ENCODE peak calls at places on chromosome 12, in nine cellular contexts. P is nucleus accumbens; O is posterior cingulate gyrus; T is stimulated activated CD4-positive, alpha-beta T cell treated with anti-CD3 and anti-CD28 coated beads, Interleukin-4, amount 100 ng/mL, for 4 hours; B is HFF-Myc; G is B cell; Y is Right ventricle myocardium superior; X is GOT3; F is NCI-H446. R is an unnamed sample.

GRCh38 chr12:80268924-80269749 is 169.8 kb downstream of the OTOGL start:
- DNase-seq in Y (no peak), P (no peak), B (peak), X (no peak), G (no peak), F (peak), T (no peak), O (no peak), R (no peak)

GRCh38 chr12:132143328-132144071 is 619 bp downstream of the DDX51 start:
- DNase-seq in X (no peak), B (no peak), T (no peak), P (no peak), O (no peak), G (no peak), F (no peak), Y (no peak), R (no peak)

GRCh38 chr12:56260380-56260779 is 2.2 kb upstream of the ANKRD52 start:
- DNase-seq in T (no peak), O (no peak), Y (no peak), X (no peak), F (no peak), P (no peak), G (no peak), B (no peak), R (no peak)

GRCh38 chr12:118816296-118816695 is 165.0 kb upstream of the SRRM4 start:
- DNase-seq in O (no peak), T (no peak), Y (no peak), B (no peak), F (no peak), X (no peak), G (no peak), P (no peak), R (no peak)

GRCh38 chr12:76641073-76641472 is 81.5 kb upstream of the OSBPL8 start:
- DNase-seq in O (no peak), Y (no peak), F (no peak), G (no peak), P (no peak), T (no peak), X (no peak), B (no peak), R (no peak)

GRCh38 chr12:6461401-6462233 is 8.9 kb downstream of the VAMP1 start:
- DNase-seq in T (peak), O (peak), Y (peak), B (no peak), G (peak), F (no peak), P (no peak), X (no peak), R (no peak)

GRCh38 chr12:96368233-96368632 is 32.0 kb downstream of the CDK17 start:
- DNase-seq in O (peak), F (peak), Y (peak), T (no peak), X (no peak), G (no peak), B (peak), P (peak), R (peak)

GRCh38 chr12:76878045-76878898 is 547 bp downstream of the CSRP2 start:
- DNase-seq in Y (peak), X (no peak), B (no peak), O (no peak), T (peak), P (no peak), G (peak), F (peak), R (no peak)

GRCh38 chr12:89333564-89334252 is 18.6 kb downstream of the DUSP6 start:
- DNase-seq in P (no peak), T (no peak), B (no peak), X (no peak), O (no peak), G (no peak), F (no peak), Y (no peak), R (no peak)

GRCh38 chr12:128992550-128992949 is 139.3 kb downstream of the GLT1D1 start:
- DNase-seq in X (no peak), B (no peak), T (no peak), G (no peak), F (no peak), O (no peak), Y (no peak), P (no peak), R (no peak)

GRCh38 chr12:116603516-116603915 is 44.3 kb downstream of the MAP1LC3B2 start:
- DNase-seq in O (no peak), Y (no peak), F (no peak), X (no peak), T (no peak), P (no peak), G (no peak), B (no peak), R (no peak)

GRCh38 chr12:109087250-109087649 is 6.0 kb downstream of the ALKBH2 start:
- DNase-seq in B (no peak), Y (no peak), T (no peak), P (no peak), G (no peak), F (no peak), O (no peak), X (no peak), R (no peak)

GRCh38 chr12:48189331-48190125 is 6.1 kb downstream of the CCDC184 start:
- DNase-seq in O (peak), B (peak), F (peak), Y (no peak), X (no peak), T (peak), G (peak), P (peak), R (peak)

GRCh38 chr12:3273409-3273853 is 196.3 kb downstream of the TSPAN9 start:
- DNase-seq in T (no peak), B (no peak), P (no peak), Y (no peak), F (no peak), G (no peak), X (no peak), O (no peak), R (no peak)

GRCh38 chr12:95225645-95226212 is 8.1 kb downstream of the VEZT start:
- DNase-seq in G (no peak), F (no peak), B (no peak), O (no peak), X (no peak), P (no peak), T (no peak), Y (no peak), R (no peak)

GRCh38 chr12:67519824-67520433 is 128.6 kb upstream of the DYRK2 start:
- DNase-seq in B (no peak), T (no peak), G (no peak), Y (no peak), F (peak), P (no peak), X (no peak), O (no peak), R (no peak)

GRCh38 chr12:106631150-106631549 is 48.3 kb downstream of the RFX4 start:
- DNase-seq in B (no peak), F (no peak), X (no peak), Y (no peak), G (no peak), T (no peak), O (no peak), P (no peak), R (no peak)

GRCh38 chr12:100359822-100360221 is 2.9 kb downstream of the SLC17A8 start:
- DNase-seq in Y (no peak), B (no peak), G (no peak), O (no peak), F (no peak), P (no peak), T (no peak), X (no peak), R (no peak)

GRCh38 chr12:70040141-70040540 is 203.1 kb upstream of the CNOT2 start:
- DNase-seq in B (no peak), G (no peak), X (no peak), T (no peak), F (no peak), Y (no peak), O (no peak), P (no peak), R (no peak)

GRCh38 chr12:17588968-17589367 is 501.0 kb downstream of the RERGL start:
- DNase-seq in F (peak), P (no peak), O (no peak), G (no peak), B (no peak), X (no peak), Y (no peak), T (no peak), R (peak)

GRCh38 chr12:10409387-10409786 is at the start of gene KLRC4:
- DNase-seq in Y (no peak), F (no peak), P (no peak), O (no peak), T (no peak), G (no peak), X (no peak), B (no peak), R (no peak)

GRCh38 chr12:108890208-108890607 is 10.3 kb downstream of the DAO start:
- DNase-seq in F (no peak), T (no peak), B (no peak), P (no peak), Y (no peak), X (no peak), O (no peak), G (no peak), R (no peak)

GRCh38 chr12:52380271-52380694 is 5.2 kb downstream of the KRT84 start:
- DNase-seq in B (no peak), Y (peak), P (peak), T (no peak), G (no peak), O (peak), X (no peak), F (peak), R (no peak)

GRCh38 chr12:89655851-89656250 is 52.8 kb downstream of the ATP2B1 start:
- DNase-seq in T (no peak), B (no peak), P (no peak), O (no peak), Y (no peak), F (no peak), G (no peak), X (no peak), R (no peak)

GRCh38 chr12:19120795-19121194 is 8.7 kb upstream of the PLEKHA5 start:
- DNase-seq in T (no peak), F (no peak), Y (no peak), O (no peak), G (no peak), B (no peak), P (no peak), X (no peak), R (no peak)

GRCh38 chr12:80941916-80942315 is 4.2 kb upstream of the LIN7A start:
- DNase-seq in O (no peak), X (no peak), P (no peak), T (no peak), B (no peak), G (no peak), F (no peak), Y (no peak), R (no peak)

GRCh38 chr12:22935501-22935900 is 310.5 kb downstream of the ETNK1 start:
- DNase-seq in X (peak), B (no peak), G (no peak), P (no peak), Y (no peak), T (no peak), F (peak), O (no peak), R (no peak)

GRCh38 chr12:79531547-79531946 is 159.2 kb downstream of the PAWR start:
- DNase-seq in B (no peak), O (no peak), Y (no peak), F (no peak), P (no peak), T (no peak), G (no peak), X (no peak), R (no peak)

GRCh38 chr12:116320839-116321238 is 43.3 kb upstream of the MED13L start:
- DNase-seq in O (no peak), X (no peak), G (no peak), P (no peak), F (peak), T (no peak), B (no peak), Y (no peak), R (no peak)

GRCh38 chr12:6953417-6954315 is 2.5 kb downstream of the PTPN6 start:
- DNase-seq in G (peak), P (no peak), X (no peak), F (no peak), O (no peak), B (no peak), T (peak), Y (peak), R (no peak)

GRCh38 chr12:20368653-20369163 is 371 bp downstream of the PDE3A start:
- DNase-seq in X (no peak), B (no peak), P (peak), T (no peak), Y (peak), F (peak), O (no peak), G (no peak), R (no peak)